ENCODE peak calls at places on chromosomes 5 and 9, in four cellular contexts. N, C, R and L are unnamed samples.

GRCh38 chr9:116154334-116154975 is 864 bp downstream of the PAPPA start:
- DNase-seq in N (no peak), R (no peak), C (no peak), L (peak)

GRCh38 chr5:36070687-36071571 is 4.2 kb upstream of the UGT3A2 start:
- DNase-seq in R (peak), N (no peak), C (no peak), L (no peak)

GRCh38 chr5:135454946-135455345 is 2.8 kb upstream of the TIFAB start:
- DNase-seq in N (no peak), R (no peak), C (no peak), L (no peak)

GRCh38 chr5:139091439-139092156 is 106.6 kb downstream of the SIL1 start:
- DNase-seq in R (no peak), N (peak), C (no peak), L (no peak)

GRCh38 chr9:93826905-93827544 is 128.1 kb downstream of the BARX1 start:
- DNase-seq in N (no peak), R (no peak), C (no peak), L (no peak)

GRCh38 chr5:140575309-140575708 is 10.7 kb downstream of the SLC35A4 start:
- DNase-seq in N (peak), R (peak), C (peak), L (no peak)

GRCh38 chr5:69368458-69369368 is 607 bp downstream of the AK6 start:
- DNase-seq in N (no peak), C (no peak), R (no peak), L (no peak)

GRCh38 chr9:4832786-4833579 is 40.2 kb downstream of the RCL1 start:
- DNase-seq in N (peak), R (no peak), C (no peak), L (no peak)

GRCh38 chr5:168765220-168766037 is 186.3 kb upstream of the PANK3 start:
- DNase-seq in R (peak), C (no peak), N (peak), L (no peak)

GRCh38 chr5:97142521-97143254 is at the start of gene LIX1:
- DNase-seq in R (no peak), N (peak), C (no peak), L (peak)

GRCh38 chr5:61790678-61791077 is 458.6 kb downstream of the ZSWIM6 start:
- DNase-seq in N (no peak), C (peak), R (no peak), L (peak)

GRCh38 chr9:17134396-17134842 is 421 bp upstream of the CNTLN start:
- DNase-seq in N (peak), C (no peak), R (no peak), L (no peak)

GRCh38 chr5:24905123-24905522 is 260.3 kb upstream of the CDH10 start:
- DNase-seq in R (no peak), N (peak), C (no peak), L (no peak)

GRCh38 chr5:81181576-81182316 is 51.4 kb upstream of the CKMT2 start:
- DNase-seq in N (no peak), C (no peak), R (no peak), L (no peak)

GRCh38 chr5:446864-447263 is 3.9 kb downstream of the EXOC3 start:
- DNase-seq in C (no peak), R (no peak), N (peak), L (peak)

GRCh38 chr9:124780060-124780756 is 3.3 kb downstream of the OLFML2A start:
- DNase-seq in R (no peak), N (no peak), C (peak), L (peak)

GRCh38 chr5:30581198-30581925 is 612.1 kb upstream of the CDH6 start:
- DNase-seq in R (no peak), C (no peak), N (no peak), L (no peak)

GRCh38 chr5:127072861-127073846 is at the start of gene C5orf63:
- DNase-seq in R (peak), C (peak), N (peak), L (peak)

GRCh38 chr9:75539558-75539957 is 350.9 kb upstream of the PCSK5 start:
- DNase-seq in R (no peak), C (no peak), N (no peak), L (no peak)

GRCh38 chr5:96565843-96566242 is 96.3 kb upstream of the CAST start:
- DNase-seq in C (no peak), R (no peak), N (peak), L (peak)

GRCh38 chr5:80182802-80183645 is 72.8 kb downstream of the SERINC5 start:
- DNase-seq in N (no peak), C (no peak), R (no peak), L (no peak)

GRCh38 chr5:129112295-129112694 is 17.7 kb downstream of the ISOC1 start:
- DNase-seq in N (no peak), R (no peak), C (no peak), L (no peak)

GRCh38 chr9:133367221-133367620 is 8.6 kb downstream of the SURF4 start:
- DNase-seq in N (no peak), C (no peak), R (no peak), L (no peak)

DNA sequence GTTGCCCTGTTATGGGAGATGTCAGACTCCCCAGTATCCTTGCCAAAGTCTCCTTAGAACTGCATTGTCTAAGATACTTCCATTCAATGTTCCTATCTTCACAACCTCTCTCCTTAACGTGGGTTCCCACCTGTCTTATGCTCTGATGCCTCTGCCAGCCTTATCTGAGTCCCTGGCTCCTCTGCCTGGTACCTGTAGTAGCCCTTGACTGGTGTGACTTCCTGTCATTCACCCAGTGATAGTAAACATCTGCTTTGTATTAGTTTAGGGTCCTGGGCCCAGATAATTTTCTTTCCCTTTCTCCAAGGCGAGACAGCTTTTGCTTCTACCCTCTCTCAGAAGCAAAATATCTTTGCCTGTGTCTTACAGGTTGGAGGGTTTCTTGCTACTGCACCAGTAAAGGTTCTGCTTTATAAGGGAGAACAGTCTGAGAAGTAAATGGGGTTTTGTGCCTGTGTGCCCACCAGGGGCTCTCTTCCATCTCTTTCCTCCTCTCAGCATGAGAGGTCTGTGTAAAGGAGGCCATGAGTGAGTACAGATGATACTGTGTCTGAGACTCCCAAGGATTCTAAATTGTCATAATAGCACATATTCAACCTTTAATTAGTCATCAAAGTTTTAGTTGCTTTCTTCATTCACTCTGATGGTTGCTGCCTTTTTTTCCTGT is 220.8 kb downstream of the PRR16 start:
- DNase-seq in R (no peak), N (peak), C (no peak), L (no peak)
- TF ChIP-seq CTCF in R (no peak), N (peak), C (no peak), L (no peak)

GRCh38 chr5:21391506-21391905 is 1403.5 kb upstream of the CDH18 start:
- DNase-seq in N (no peak), C (no peak), R (no peak), L (no peak)
- TF ChIP-seq CTCF in N (no peak), C (no peak), R (peak), L (no peak)

DNA sequence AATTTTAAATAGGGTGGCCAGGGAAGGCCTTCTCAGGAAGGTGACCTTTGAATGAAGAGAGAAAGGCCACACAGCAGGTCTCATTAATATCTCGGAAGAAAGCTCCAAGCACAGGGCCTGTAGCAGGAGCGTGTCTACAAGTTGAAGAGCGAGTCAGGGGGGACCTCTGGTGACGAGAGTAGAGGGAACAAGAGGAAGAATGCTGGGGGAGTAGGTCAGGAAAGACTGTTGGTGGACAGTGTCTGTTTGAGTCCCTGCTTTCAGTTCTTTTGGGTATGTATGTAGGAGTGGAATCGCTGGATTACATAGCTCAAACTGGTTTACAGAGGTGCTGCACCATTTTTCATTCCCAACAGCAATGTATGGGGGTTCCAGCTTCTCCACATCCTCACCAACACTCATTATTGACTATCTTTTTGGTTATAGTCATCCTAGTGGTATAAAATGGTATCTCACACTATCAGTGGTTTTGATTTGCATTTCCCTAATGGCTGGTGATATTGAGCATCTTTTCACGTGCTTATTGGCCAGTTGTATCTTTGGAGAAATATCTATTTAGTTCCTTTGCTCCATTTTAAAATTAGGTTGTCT is 55.8 kb downstream of the NUP214 start:
- DNase-seq in R (no peak), C (no peak), N (no peak), L (no peak)
- TF ChIP-seq CTCF in R (peak), C (no peak), N (peak), L (no peak)

DNA sequence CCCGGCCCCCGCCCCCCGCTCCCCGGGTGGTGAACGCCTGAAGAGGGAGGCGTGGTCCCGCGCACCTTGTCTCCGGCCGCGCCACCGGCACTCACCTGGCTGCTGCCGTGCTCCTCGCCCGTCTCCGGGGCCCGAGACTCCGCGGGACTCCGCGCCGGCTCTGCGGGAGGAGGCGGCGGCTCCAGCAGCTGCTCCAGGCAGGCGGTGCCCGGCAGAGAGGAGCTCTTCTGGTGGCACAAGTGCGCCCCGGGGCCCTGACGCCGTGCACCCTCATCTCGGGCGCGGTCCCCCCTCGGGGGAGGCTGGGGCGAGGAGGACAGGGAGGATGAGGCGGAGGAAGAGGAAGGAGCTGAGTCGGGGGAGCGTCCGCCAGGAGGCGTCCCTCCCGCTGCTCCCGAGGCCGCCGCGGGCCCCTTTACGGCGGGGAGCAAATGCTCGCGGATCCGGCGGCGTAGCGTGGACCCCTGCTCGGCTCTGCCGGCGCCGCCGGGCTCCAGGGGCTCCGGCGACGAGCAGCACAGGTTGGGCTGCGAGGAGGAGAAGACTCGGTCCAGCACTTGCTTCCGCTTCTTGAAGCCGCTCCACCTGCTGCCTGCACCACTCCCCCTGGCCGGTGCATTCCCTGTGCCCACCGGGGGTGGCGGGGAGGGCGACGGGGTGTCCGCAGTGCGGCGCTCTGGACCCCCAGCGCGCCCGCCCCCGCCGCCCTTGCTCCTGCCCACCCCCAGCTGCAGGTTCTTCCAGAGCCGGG is 958 bp downstream of the MCTP1 start:
- DNase-seq in R (peak), N (no peak), C (peak), L (peak)
- TF ChIP-seq CTCF in R (peak), N (peak), C (no peak), L (peak)

GRCh38 chr5:159510282-159510681 is 180.0 kb upstream of the IL12B start:
- DNase-seq in R (no peak), N (peak), C (no peak), L (no peak)
- TF ChIP-seq CTCF in R (no peak), N (peak), C (no peak), L (no peak)